ENCODE peak calls at places on chromosomes 1 and 21, in eight cellular contexts. Y is CD4-positive, CD25-positive, alpha-beta regulatory T cell; U is PC-3; R is GM23248; Q is left ventricle myocardium inferior; W is adipocyte; E is AG04450; F is testis. M is an unnamed sample.

GRCh38 chr1:226820935-226821718 is 49.3 kb upstream of the PSEN2 start:
- DNase-seq in F (peak; percentile 78), Q (peak; percentile 77), U (peak; percentile 97), R (peak; percentile 99), Y (no peak), E (peak; percentile 96), W (peak; percentile 94), M (no peak)

GRCh38 chr1:171780583-171781166 is 785 bp upstream of the METTL13 start:
- DNase-seq in R (no peak), Y (no peak), U (no peak), W (no peak), F (no peak), Q (no peak), E (no peak), M (no peak)

GRCh38 chr1:113937146-113937545 is 8.0 kb downstream of the HIPK1 start:
- DNase-seq in U (peak; percentile 55), Y (no peak), E (no peak), W (no peak), F (no peak), R (no peak), Q (no peak), M (no peak)

GRCh38 chr1:201655243-201655642 is 116.3 kb downstream of the NAV1 start:
- DNase-seq in W (peak; percentile 96), F (no peak), Q (no peak), Y (no peak), U (no peak), E (no peak), R (peak; percentile 90), M (no peak)

GRCh38 chr1:161872506-161872905 is 106.4 kb downstream of the ATF6 start:
- DNase-seq in F (no peak), R (no peak), Q (no peak), W (peak; percentile 24), E (no peak), U (no peak), Y (no peak), M (no peak)

GRCh38 chr1:161260346-161260745 is 1.8 kb downstream of the PCP4L1 start:
- DNase-seq in Q (no peak), W (peak; percentile 39), U (no peak), Y (no peak), R (no peak), F (no peak), E (no peak), M (no peak)

GRCh38 chr21:31721381-31721780 is 10.5 kb downstream of the SCAF4 start:
- DNase-seq in U (no peak), Q (no peak), Y (no peak), R (no peak), F (no peak), E (no peak), W (no peak), M (no peak)

GRCh38 chr1:165075725-165076370 is 280.7 kb downstream of the LMX1A start:
- DNase-seq in W (peak; percentile 46), F (peak; percentile 39), Q (no peak), Y (no peak), U (peak; percentile 59), E (no peak), R (peak; percentile 55), M (no peak)

GRCh38 chr1:46204406-46204742 is 1.2 kb downstream of the LURAP1 start:
- DNase-seq in Y (no peak), U (no peak), W (no peak), F (no peak), R (peak; percentile 6), E (no peak), Q (no peak), M (no peak)

GRCh38 chr1:50700226-50701020 is 259.6 kb downstream of the FAF1 start:
- DNase-seq in U (no peak), Q (no peak), Y (no peak), E (no peak), R (no peak), F (no peak), W (no peak), M (no peak)

GRCh38 chr1:185654952-185655314 is 79.3 kb upstream of the HMCN1 start:
- DNase-seq in Y (no peak), R (no peak), Q (no peak), U (no peak), F (no peak), W (no peak), E (no peak), M (no peak)

GRCh38 chr1:151811181-151811580 is 6.0 kb upstream of the LINGO4 start:
- DNase-seq in U (no peak), Y (no peak), Q (no peak), F (no peak), R (peak; percentile 61), W (no peak), E (no peak), M (no peak)

GRCh38 chr1:153881764-153882163 is 41.0 kb downstream of the GATAD2B start:
- DNase-seq in U (no peak), Q (no peak), E (no peak), R (peak; percentile 33), W (peak; percentile 64), Y (no peak), F (no peak), M (no peak)

GRCh38 chr1:15220825-15221431 is 26.1 kb upstream of the FHAD1 start:
- DNase-seq in E (no peak), W (no peak), R (no peak), F (no peak), U (no peak), Y (no peak), Q (peak; percentile 31), M (no peak)

GRCh38 chr1:7317888-7318287 is 453.2 kb upstream of the VAMP3 start:
- DNase-seq in E (no peak), Q (no peak), Y (no peak), R (no peak), F (no peak), W (no peak), U (no peak), M (no peak)

GRCh38 chr1:201042663-201043461 is 19.3 kb upstream of the KIF21B start:
- DNase-seq in U (peak; percentile 92), E (peak; percentile 47), R (peak; percentile 83), F (peak; percentile 79), Q (peak; percentile 40), Y (peak; percentile 83), W (peak; percentile 82), M (peak; percentile 79)

GRCh38 chr1:47438321-47439150 is 692 bp downstream of the FOXD2 start:
- DNase-seq in U (no peak), Y (peak; percentile 55), E (no peak), R (peak; percentile 33), W (no peak), Q (peak; percentile 26), F (no peak), M (peak; percentile 67)

GRCh38 chr21:43618940-43619339 is 40.3 kb downstream of the HSF2BP start:
- DNase-seq in F (no peak), R (no peak), U (peak; percentile 91), Q (no peak), Y (no peak), W (no peak), E (no peak), M (no peak)

GRCh38 chr1:165824269-165824643 is 3.2 kb upstream of the UCK2 start:
- DNase-seq in R (peak; percentile 31), W (peak; percentile 14), Y (no peak), F (no peak), Q (no peak), E (no peak), U (no peak), M (no peak)

GRCh38 chr1:201023517-201023902 is at the start of gene KIF21B:
- DNase-seq in R (peak; percentile 66), Y (peak; percentile 91), E (no peak), W (peak; percentile 62), U (peak; percentile 52), F (peak; percentile 90), Q (peak; percentile 81), M (peak; percentile 92)

GRCh38 chr1:154906621-154907081 is 29.9 kb downstream of the PMVK start:
- DNase-seq in U (peak; percentile 58), F (no peak), W (no peak), R (no peak), Q (no peak), Y (peak; percentile 7), E (no peak), M (no peak)

GRCh38 chr1:32992489-32993214 is 28.0 kb upstream of the RNF19B start:
- DNase-seq in Y (peak; percentile 27), E (no peak), U (peak; percentile 93), W (peak; percentile 95), F (peak; percentile 81), Q (peak; percentile 76), R (peak; percentile 97), M (peak; percentile 50)

GRCh38 chr1:36464605-36465393 is 615 bp upstream of the MRPS15 start:
- DNase-seq in Y (no peak), Q (no peak), U (no peak), E (no peak), R (peak; percentile 50), W (no peak), F (no peak), M (peak; percentile 6)

GRCh38 chr1:66400660-66401059 is 133.3 kb upstream of the SGIP1 start:
- DNase-seq in W (no peak), Y (no peak), U (no peak), E (no peak), R (no peak), F (no peak), Q (no peak), M (no peak)

GRCh38 chr21:46265736-46266525 is 19.5 kb downstream of the MCM3AP start:
- DNase-seq in E (no peak), W (no peak), Q (no peak), F (no peak), R (no peak), Y (no peak), U (no peak), M (no peak)

GRCh38 chr1:22239378-22239777 is 96.5 kb upstream of the WNT4 start:
- DNase-seq in Q (no peak), E (no peak), W (no peak), F (no peak), R (no peak), U (no peak), Y (no peak), M (no peak)
- H3K4me3 ChIP-seq in Q (no peak overlapping the region), E (no peak overlapping the region), W (no peak overlapping the region), F (no peak overlapping the region), R (no peak overlapping the region), U (no peak overlapping the region), Y (no peak overlapping the region), M (no peak overlapping the region)

GRCh38 chr1:160204526-160205241 is 500 bp upstream of the PEA15 start:
- DNase-seq in Q (no peak), W (peak; percentile 27), E (no peak), F (no peak), R (peak; percentile 34), U (no peak), Y (no peak), M (no peak)
- H3K4me3 ChIP-seq in Q (peak overlapping the region; percentile 95), W (peak overlapping the region; percentile 43), E (peak overlapping the region; percentile 43), F (peak overlapping the region; percentile 97), R (peak overlapping the region; percentile 81), U (peak overlapping the region; percentile 89), Y (no peak overlapping the region), M (peak overlapping the region; percentile 25)

DNA sequence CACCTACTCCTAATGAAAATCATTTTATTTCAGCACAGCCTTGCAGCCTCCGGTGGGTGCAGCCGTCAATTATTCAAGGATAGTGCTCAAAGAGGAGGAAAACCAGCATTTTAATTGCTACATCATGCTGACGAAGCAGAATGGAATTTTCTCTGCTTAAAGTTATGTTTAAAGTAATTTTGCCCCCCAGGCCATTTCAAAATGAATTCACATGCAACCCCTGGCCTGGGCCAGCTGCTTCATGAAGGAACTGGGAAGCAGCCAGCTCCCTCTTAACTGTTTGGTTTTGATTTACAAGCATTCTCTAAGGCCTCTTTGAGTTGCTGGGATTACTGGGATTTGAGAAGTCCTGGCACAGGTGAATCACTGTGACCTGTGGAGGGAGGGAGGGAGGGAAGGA is 66.1 kb downstream of the PGBD5 start:
- DNase-seq in R (peak; percentile 51), Y (no peak), E (peak; percentile 80), Q (no peak), U (peak; percentile 93), W (peak; percentile 93), F (no peak), M (no peak)
- H3K4me3 ChIP-seq in R (no peak overlapping the region), Y (no peak overlapping the region), E (no peak overlapping the region), Q (no peak overlapping the region), U (no peak overlapping the region), W (no peak overlapping the region), F (no peak overlapping the region), M (no peak overlapping the region)

GRCh38 chr1:84675106-84675505 is 15.2 kb downstream of the SSX2IP start:
- DNase-seq in E (no peak), Q (no peak), F (no peak), W (no peak), R (peak; percentile 61), U (no peak), Y (no peak), M (no peak)
- H3K4me3 ChIP-seq in E (no peak overlapping the region), Q (no peak overlapping the region), F (no peak overlapping the region), W (no peak overlapping the region), R (no peak overlapping the region), U (no peak overlapping the region), Y (no peak overlapping the region), M (no peak overlapping the region)

M was measured in CD8-positive, alpha-beta memory T cell.